ENCODE peak calls at places on chromosomes 2 and 18, in five cellular contexts. N is K562, X is H1, Z is HepG2, U is GM12878. B is an unnamed sample.

GRCh38 chr2:188369365-188369764 is 77.7 kb downstream of the GULP1 start:
- DNase-seq in N (peak; percentile 11), X (no peak), Z (peak; percentile 57), U (no peak), B (peak; percentile 35)

GRCh38 chr2:102547462-102547861 is 71.9 kb upstream of the SLC9A2 start:
- DNase-seq in N (no peak), X (no peak), Z (no peak), U (no peak), B (no peak)

GRCh38 chr2:230586328-230586982 is 126.2 kb upstream of the CAB39 start:
- DNase-seq in N (no peak), X (no peak), Z (no peak), U (no peak), B (no peak)

GRCh38 chr2:96301897-96302296 is 3.4 kb downstream of the SNRNP200 start:
- DNase-seq in N (no peak), X (no peak), Z (no peak), U (no peak), B (no peak)

GRCh38 chr2:63669596-63669995 is 80.8 kb downstream of the MDH1 start:
- DNase-seq in N (no peak), X (no peak), Z (no peak), U (no peak), B (no peak)

GRCh38 chr2:72932045-72932444 is 14.7 kb downstream of the EMX1 start:
- DNase-seq in N (no peak), X (no peak), Z (no peak), U (no peak), B (no peak)

GRCh38 chr2:69952336-69953115 is 8.9 kb downstream of the ASPRV1 start:
- DNase-seq in N (no peak), X (no peak), Z (no peak), U (no peak), B (no peak)

GRCh38 chr2:45826889-45827635 is 175.6 kb downstream of the PRKCE start:
- DNase-seq in N (no peak), X (no peak), Z (no peak), U (no peak), B (no peak)

GRCh38 chr18:35463050-35463449 is 34.7 kb downstream of the INO80C start:
- DNase-seq in N (no peak), X (no peak), Z (no peak), U (no peak), B (no peak)

GRCh38 chr2:117411983-117412382 is 402.5 kb upstream of the DDX18 start:
- DNase-seq in N (no peak), X (no peak), Z (peak; percentile 4), U (no peak), B (no peak)

GRCh38 chr2:28664120-28664842 is 87.3 kb upstream of the PPP1CB start:
- DNase-seq in N (no peak), X (no peak), Z (peak; percentile 58), U (no peak), B (no peak)

GRCh38 chr2:232362174-232362913 is 16.2 kb upstream of the ALPP start:
- DNase-seq in N (no peak), X (peak; percentile 37), Z (no peak), U (no peak), B (no peak)

GRCh38 chr2:240277073-240277806 is 136.8 kb upstream of the OTOS start:
- DNase-seq in N (no peak), X (no peak), Z (no peak), U (no peak), B (no peak)

GRCh38 chr2:108594132-108594981 is 60.1 kb downstream of the LIMS1 start:
- DNase-seq in N (no peak), X (no peak), Z (peak; percentile 57), U (no peak), B (peak; percentile 62)

GRCh38 chr2:70922591-70923234 is 13.0 kb upstream of the ATP6V1B1 start:
- DNase-seq in N (no peak), X (no peak), Z (no peak), U (no peak), B (no peak)

GRCh38 chr2:230893881-230894781 is 29.4 kb downstream of the ITM2C start:
- DNase-seq in N (no peak), X (no peak), Z (no peak), U (no peak), B (no peak)

GRCh38 chr2:146579154-146579930 is 1265.5 kb upstream of the ACVR2A start:
- DNase-seq in N (no peak), X (no peak), Z (peak; percentile 44), U (no peak), B (no peak)

GRCh38 chr2:69773201-69773600 is 31.3 kb downstream of the ANXA4 start:
- DNase-seq in N (no peak), X (no peak), Z (no peak), U (no peak), B (no peak)

GRCh38 chr2:104758199-104758620 is 95.7 kb upstream of the POU3F3 start:
- DNase-seq in N (no peak), X (peak; percentile 72), Z (no peak), U (no peak), B (no peak)

GRCh38 chr2:240304746-240305161 is 130.7 kb upstream of the GPC1 start:
- DNase-seq in N (no peak), X (no peak), Z (no peak), U (no peak), B (no peak)

GRCh38 chr18:72075040-72075439 is 469.1 kb downstream of the CBLN2 start:
- DNase-seq in N (no peak), X (no peak), Z (no peak), U (no peak), B (no peak)

GRCh38 chr2:10373931-10374330 is 71.2 kb downstream of the HPCAL1 start:
- DNase-seq in N (no peak), X (no peak), Z (no peak), U (no peak), B (no peak)

GRCh38 chr2:41926614-41927580 is 120.9 kb upstream of the PKDCC start:
- DNase-seq in N (no peak), X (no peak), Z (no peak), U (no peak), B (no peak)

DNA sequence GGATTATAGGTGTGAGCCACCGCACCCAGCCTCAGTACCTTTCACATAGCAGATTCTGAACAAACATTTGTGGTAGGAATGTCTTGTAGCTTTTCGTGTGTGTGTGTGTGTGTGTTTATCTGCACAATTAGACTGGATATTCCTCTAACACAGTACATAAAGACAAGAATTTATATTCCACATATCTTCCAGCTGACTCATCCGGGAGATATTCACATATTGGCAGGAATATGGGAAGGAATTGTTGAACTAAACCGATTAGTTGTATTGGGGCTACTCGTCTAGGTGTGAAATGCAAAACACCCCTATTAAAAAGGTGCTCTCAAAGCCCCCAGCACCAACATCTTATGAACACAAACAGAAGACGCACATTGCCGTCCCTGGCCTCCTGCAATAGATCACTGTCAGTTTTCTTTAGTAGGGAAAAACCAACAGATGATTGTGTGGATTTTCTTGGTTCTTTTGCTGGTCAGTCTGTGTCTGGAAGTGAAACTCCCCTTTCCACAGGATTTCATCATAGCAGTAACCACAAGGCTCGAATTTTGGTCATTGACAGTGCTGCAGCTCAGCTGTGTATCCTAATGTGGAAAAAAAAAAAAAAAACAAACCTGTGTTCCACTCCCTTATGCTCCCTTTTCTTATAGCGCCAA is 208.5 kb upstream of the ACVR2A start:
- DNase-seq in N (no peak), X (no peak), Z (no peak), U (no peak), B (no peak)
- TF ChIP-seq SP1 in N (no peak), X (no peak), Z (no peak), U (no peak), B (no peak)

DNA sequence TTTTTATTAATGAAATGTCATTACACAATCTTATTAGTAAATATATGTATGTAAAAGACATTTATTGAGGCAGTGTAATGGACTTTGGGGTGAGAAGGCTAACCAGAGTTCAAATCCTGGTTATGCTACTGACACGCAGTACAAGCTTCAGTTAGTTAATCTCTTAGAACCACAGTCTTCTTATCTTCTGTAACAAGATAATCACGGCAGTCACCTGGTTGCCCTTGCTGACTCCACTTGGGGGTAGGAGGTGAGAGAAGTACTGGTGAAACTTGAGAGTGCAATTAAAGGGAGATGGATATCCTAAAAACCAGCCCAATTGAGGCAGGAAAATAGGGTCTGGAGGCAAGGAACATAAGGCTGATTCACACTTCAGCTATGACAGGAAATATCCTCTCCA is 21.2 kb downstream of the SKA1 start:
- DNase-seq in N (peak; percentile 21), X (no peak), Z (no peak), U (no peak), B (no peak)
- H3K27ac ChIP-seq in N (no peak overlapping the region), X (no peak overlapping the region), Z (no peak overlapping the region), U (no peak overlapping the region), B (no peak overlapping the region)

GRCh38 chr2:100189395-100189794 is 47.0 kb upstream of the AFF3 start:
- DNase-seq in N (no peak), X (peak; percentile 6), Z (no peak), U (no peak), B (no peak)

GRCh38 chr2:100194951-100195350 is 52.6 kb upstream of the AFF3 start:
- DNase-seq in N (no peak), X (no peak), Z (no peak), U (no peak), B (no peak)

GRCh38 chr2:100193334-100193733 is 50.9 kb upstream of the AFF3 start:
- DNase-seq in N (no peak), X (no peak), Z (no peak), U (no peak), B (no peak)

GRCh38 chr2:100192825-100193224 is 50.4 kb upstream of the AFF3 start:
- DNase-seq in N (no peak), X (no peak), Z (no peak), U (no peak), B (no peak)

GRCh38 chr2:100192300-100192699 is 49.9 kb upstream of the AFF3 start:
- DNase-seq in N (no peak), X (no peak), Z (no peak), U (no peak), B (no peak)
- H3K4me3 ChIP-seq in N (no peak overlapping the region), X (no peak overlapping the region), Z (no peak overlapping the region), U (no peak overlapping the region), B (no peak overlapping the region)

GRCh38 chr2:209685340-209685739 is 86.3 kb upstream of the UNC80 start:
- DNase-seq in N (no peak), X (no peak), Z (no peak), U (no peak), B (no peak)

GRCh38 chr2:209686417-209686816 is 85.2 kb upstream of the UNC80 start:
- DNase-seq in N (no peak), X (no peak), Z (no peak), U (no peak), B (no peak)

GRCh38 chr2:209687261-209687660 is 84.4 kb upstream of the UNC80 start:
- DNase-seq in N (no peak), X (no peak), Z (no peak), U (no peak), B (no peak)

GRCh38 chr2:209685963-209686362 is 85.7 kb upstream of the UNC80 start:
- DNase-seq in N (no peak), X (no peak), Z (no peak), U (no peak), B (no peak)

GRCh38 chr2:209688388-209688787 is 83.2 kb upstream of the UNC80 start:
- DNase-seq in N (no peak), X (no peak), Z (no peak), U (no peak), B (no peak)
- TF ChIP-seq SP1 in N (no peak), X (no peak), Z (no peak), U (no peak), B (no peak)

GRCh38 chr18:48390641-48391040 is 18.5 kb downstream of the ZBTB7C start:
- DNase-seq in N (no peak), X (no peak), Z (no peak), U (no peak), B (no peak)
- H3K27ac ChIP-seq in N (no peak overlapping the region), X (no peak overlapping the region), Z (no peak overlapping the region), U (no peak overlapping the region), B (no peak overlapping the region)